ENCODE peak calls at places on chromosomes 4 and X, in six cellular contexts. One of them, this sample, is unnamed.

GRCh38 chrX:118807151-118808017 is 16.2 kb upstream of the ZCCHC12 start:
- DNase-seq in thoracic aorta: no peak
- DNase-seq in stomach: peak; percentile 35
- DNase-seq in fibroblast of mammary gland: peak; percentile 58
- DNase-seq in esophagus muscularis mucosa: no peak
- DNase-seq in left lung: no peak
- DNase-seq in this sample: peak; percentile 55

GRCh38 chrX:3451566-3451965 is 105.1 kb upstream of the MXRA5 start:
- DNase-seq in thoracic aorta: no peak
- DNase-seq in stomach: no peak
- DNase-seq in esophagus muscularis mucosa: no peak
- DNase-seq in left lung: no peak
- DNase-seq in fibroblast of mammary gland: peak; percentile 79
- DNase-seq in this sample: peak; percentile 52

GRCh38 chrX:34350552-34350951 is 218.4 kb upstream of the FAM47A start:
- DNase-seq in thoracic aorta: no peak
- DNase-seq in esophagus muscularis mucosa: no peak
- DNase-seq in left lung: no peak
- DNase-seq in stomach: no peak
- DNase-seq in fibroblast of mammary gland: no peak
- DNase-seq in this sample: no peak

GRCh38 chrX:125436855-125437254 is 117.2 kb downstream of the TEX13C start:
- DNase-seq in stomach: no peak
- DNase-seq in esophagus muscularis mucosa: no peak
- DNase-seq in fibroblast of mammary gland: no peak
- DNase-seq in left lung: no peak
- DNase-seq in thoracic aorta: no peak
- DNase-seq in this sample: no peak

GRCh38 chr4:114028071-114028470 is 48.6 kb upstream of the ARSJ start:
- DNase-seq in thoracic aorta: no peak
- DNase-seq in fibroblast of mammary gland: peak; percentile 47
- DNase-seq in left lung: no peak
- DNase-seq in esophagus muscularis mucosa: no peak
- DNase-seq in stomach: no peak
- DNase-seq in this sample: no peak

GRCh38 chr4:186765673-186766546 is 42.3 kb upstream of the FAT1 start:
- DNase-seq in stomach: no peak
- DNase-seq in fibroblast of mammary gland: no peak
- DNase-seq in thoracic aorta: no peak
- DNase-seq in esophagus muscularis mucosa: no peak
- DNase-seq in left lung: no peak
- DNase-seq in this sample: no peak

GRCh38 chr4:113616443-113616842 is 145.1 kb downstream of the CAMK2D start:
- DNase-seq in stomach: no peak
- DNase-seq in left lung: no peak
- DNase-seq in thoracic aorta: no peak
- DNase-seq in fibroblast of mammary gland: no peak
- DNase-seq in esophagus muscularis mucosa: no peak
- DNase-seq in this sample: no peak

GRCh38 chr4:3675251-3676115 is 90.7 kb upstream of the ADRA2C start:
- DNase-seq in fibroblast of mammary gland: no peak
- DNase-seq in stomach: no peak
- DNase-seq in esophagus muscularis mucosa: no peak
- DNase-seq in left lung: peak; percentile 19
- DNase-seq in thoracic aorta: no peak
- DNase-seq in this sample: no peak

GRCh38 chrX:151359931-151360871 is 36.8 kb upstream of the VMA21 start:
- DNase-seq in stomach: peak; percentile 29
- DNase-seq in left lung: no peak
- DNase-seq in thoracic aorta: no peak
- DNase-seq in fibroblast of mammary gland: no peak
- DNase-seq in esophagus muscularis mucosa: no peak
- DNase-seq in this sample: peak; percentile 0

GRCh38 chr4:635851-636627 is 10.7 kb downstream of the PDE6B start:
- DNase-seq in fibroblast of mammary gland: no peak
- DNase-seq in esophagus muscularis mucosa: no peak
- DNase-seq in left lung: no peak
- DNase-seq in thoracic aorta: no peak
- DNase-seq in stomach: no peak
- DNase-seq in this sample: no peak

GRCh38 chr4:6268650-6269399 is 825 bp upstream of the WFS1 start:
- DNase-seq in left lung: no peak
- DNase-seq in thoracic aorta: no peak
- DNase-seq in fibroblast of mammary gland: no peak
- DNase-seq in stomach: no peak
- DNase-seq in esophagus muscularis mucosa: no peak
- DNase-seq in this sample: no peak

GRCh38 chr4:142402925-142403324 is 443.2 kb downstream of the INPP4B start:
- DNase-seq in esophagus muscularis mucosa: no peak
- DNase-seq in stomach: no peak
- DNase-seq in fibroblast of mammary gland: peak; percentile 55
- DNase-seq in left lung: no peak
- DNase-seq in thoracic aorta: no peak
- DNase-seq in this sample: peak; percentile 65

GRCh38 chr4:106032851-106033286 is 137.6 kb downstream of the NPNT start:
- DNase-seq in thoracic aorta: peak; percentile 6
- DNase-seq in fibroblast of mammary gland: peak; percentile 63
- DNase-seq in stomach: no peak
- DNase-seq in esophagus muscularis mucosa: no peak
- DNase-seq in left lung: no peak
- DNase-seq in this sample: peak; percentile 92

GRCh38 chr4:170088686-170089085 is 1.1 kb downstream of the AADAT start:
- DNase-seq in esophagus muscularis mucosa: no peak
- DNase-seq in stomach: no peak
- DNase-seq in fibroblast of mammary gland: no peak
- DNase-seq in thoracic aorta: no peak
- DNase-seq in left lung: no peak
- DNase-seq in this sample: no peak

DNA sequence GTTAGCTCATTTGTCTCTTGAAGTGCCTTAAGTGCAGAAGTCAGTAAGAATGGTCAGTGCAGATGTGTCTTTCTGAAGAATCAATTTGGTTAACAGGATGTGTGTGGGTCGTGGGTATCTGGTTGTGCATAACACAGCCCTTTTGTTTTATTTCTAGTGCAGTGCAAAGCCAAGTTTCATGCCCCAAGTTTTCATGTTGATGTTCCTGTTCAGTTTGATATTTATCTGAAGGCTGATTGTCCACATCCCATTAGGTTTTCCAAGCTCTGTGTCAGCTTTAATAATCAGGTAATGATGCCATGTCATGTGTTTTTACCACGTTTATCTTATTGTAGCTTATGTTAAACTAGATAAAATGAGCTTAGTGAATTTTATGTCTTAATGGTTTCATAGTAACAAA is 27.4 kb downstream of the TRAPPC11 start:
- DNase-seq in left lung: no peak
- DNase-seq in thoracic aorta: no peak
- DNase-seq in fibroblast of mammary gland: no peak
- DNase-seq in stomach: no peak
- DNase-seq in esophagus muscularis mucosa: no peak
- DNase-seq in this sample: no peak
- H3K4me3 ChIP-seq in left lung: no peak overlapping the region
- H3K4me3 ChIP-seq in thoracic aorta: no peak overlapping the region
- H3K4me3 ChIP-seq in fibroblast of mammary gland: no peak overlapping the region
- H3K4me3 ChIP-seq in stomach: no peak overlapping the region
- H3K4me3 ChIP-seq in esophagus muscularis mucosa: no peak overlapping the region
- H3K4me3 ChIP-seq in this sample: no peak overlapping the region

DNA sequence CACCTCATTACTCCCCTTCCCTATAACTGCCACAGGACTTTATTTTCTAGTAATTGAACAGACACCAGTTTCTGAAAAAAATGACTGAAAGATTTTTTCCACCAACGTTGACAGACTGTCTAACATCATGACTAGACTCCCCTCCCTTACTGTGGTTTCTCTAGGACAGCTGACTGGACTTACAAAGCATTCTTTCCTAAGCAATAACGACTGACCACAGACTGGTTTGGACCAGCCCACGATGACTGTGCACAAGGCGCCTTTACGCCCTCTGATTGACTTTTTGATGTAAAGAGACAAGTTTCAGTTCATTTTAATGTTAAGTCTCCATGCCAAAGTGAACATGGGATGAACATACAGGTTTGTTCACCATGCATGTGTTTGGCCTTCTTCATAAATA is 50.4 kb upstream of the UGT2B4 start:
- DNase-seq in stomach: no peak
- DNase-seq in thoracic aorta: no peak
- DNase-seq in fibroblast of mammary gland: peak; percentile 0
- DNase-seq in left lung: no peak
- DNase-seq in esophagus muscularis mucosa: no peak
- DNase-seq in this sample: no peak
- TF ChIP-seq CTCF in stomach: no peak
- TF ChIP-seq CTCF in thoracic aorta: no peak
- TF ChIP-seq CTCF in fibroblast of mammary gland: no peak
- TF ChIP-seq CTCF in left lung: no peak
- TF ChIP-seq CTCF in esophagus muscularis mucosa: no peak
- TF ChIP-seq CTCF in this sample: no peak

GRCh38 chr4:2289955-2290333 is 28.0 kb upstream of the MXD4 start:
- DNase-seq in thoracic aorta: no peak
- DNase-seq in left lung: no peak
- DNase-seq in esophagus muscularis mucosa: no peak
- DNase-seq in fibroblast of mammary gland: no peak
- DNase-seq in stomach: no peak
- DNase-seq in this sample: no peak
- H3K4me3 ChIP-seq in thoracic aorta: no peak overlapping the region
- H3K4me3 ChIP-seq in left lung: no peak overlapping the region
- H3K4me3 ChIP-seq in esophagus muscularis mucosa: no peak overlapping the region
- H3K4me3 ChIP-seq in fibroblast of mammary gland: no peak overlapping the region
- H3K4me3 ChIP-seq in stomach: no peak overlapping the region
- H3K4me3 ChIP-seq in this sample: no peak overlapping the region

DNA sequence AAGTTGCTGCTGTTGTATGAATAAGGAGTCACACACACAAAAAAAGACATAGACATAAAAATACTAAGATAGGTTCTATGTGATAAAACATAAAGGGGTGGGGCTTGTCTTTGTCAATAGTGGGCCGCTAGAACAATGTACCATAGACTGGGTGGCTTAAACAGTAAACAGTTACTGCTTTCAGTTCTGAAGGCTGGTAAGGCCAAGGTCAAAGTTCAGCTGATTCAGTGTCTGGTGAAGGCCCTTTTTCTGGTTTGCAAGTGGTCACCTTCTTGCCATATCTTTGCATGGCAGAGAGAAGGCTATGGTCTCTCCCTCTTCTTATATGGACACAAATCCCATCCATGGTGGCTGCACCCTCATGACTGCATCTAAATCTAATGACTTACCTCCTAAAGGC is 1980.7 kb downstream of the PCDH7 start:
- DNase-seq in left lung: no peak
- DNase-seq in fibroblast of mammary gland: no peak
- DNase-seq in thoracic aorta: no peak
- DNase-seq in stomach: no peak
- DNase-seq in esophagus muscularis mucosa: no peak
- DNase-seq in this sample: no peak
- TF ChIP-seq CTCF in left lung: no peak
- TF ChIP-seq CTCF in fibroblast of mammary gland: no peak
- TF ChIP-seq CTCF in thoracic aorta: no peak
- TF ChIP-seq CTCF in stomach: no peak
- TF ChIP-seq CTCF in esophagus muscularis mucosa: no peak
- TF ChIP-seq CTCF in this sample: no peak

DNA sequence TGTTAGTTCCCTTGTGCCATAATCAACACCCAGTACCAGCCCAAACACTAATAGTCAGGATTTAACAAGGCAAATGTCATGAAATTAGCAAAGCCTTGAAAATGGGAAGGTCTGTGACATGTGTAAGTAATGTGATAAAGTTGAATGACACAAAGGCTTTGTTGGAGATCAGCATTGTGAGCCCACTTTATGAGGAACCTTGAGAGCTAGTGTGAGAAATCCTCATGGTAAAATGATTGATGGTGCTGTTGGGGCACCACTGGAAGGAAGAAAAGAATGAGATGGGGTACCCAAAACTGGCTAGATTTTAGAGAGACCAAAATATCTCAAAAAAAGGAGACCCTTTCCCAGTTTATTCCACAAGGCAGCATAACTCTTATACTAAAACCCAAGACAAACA is 3.3 kb upstream of the LIN54 start:
- DNase-seq in esophagus muscularis mucosa: no peak
- DNase-seq in thoracic aorta: no peak
- DNase-seq in left lung: no peak
- DNase-seq in stomach: no peak
- DNase-seq in fibroblast of mammary gland: no peak
- DNase-seq in this sample: no peak
- H3K4me3 ChIP-seq in esophagus muscularis mucosa: peak overlapping the region; percentile 92
- H3K4me3 ChIP-seq in thoracic aorta: peak overlapping the region; percentile 97
- H3K4me3 ChIP-seq in left lung: peak overlapping the region; percentile 88
- H3K4me3 ChIP-seq in stomach: peak overlapping the region; percentile 69
- H3K4me3 ChIP-seq in fibroblast of mammary gland: no peak overlapping the region
- H3K4me3 ChIP-seq in this sample: no peak overlapping the region

DNA sequence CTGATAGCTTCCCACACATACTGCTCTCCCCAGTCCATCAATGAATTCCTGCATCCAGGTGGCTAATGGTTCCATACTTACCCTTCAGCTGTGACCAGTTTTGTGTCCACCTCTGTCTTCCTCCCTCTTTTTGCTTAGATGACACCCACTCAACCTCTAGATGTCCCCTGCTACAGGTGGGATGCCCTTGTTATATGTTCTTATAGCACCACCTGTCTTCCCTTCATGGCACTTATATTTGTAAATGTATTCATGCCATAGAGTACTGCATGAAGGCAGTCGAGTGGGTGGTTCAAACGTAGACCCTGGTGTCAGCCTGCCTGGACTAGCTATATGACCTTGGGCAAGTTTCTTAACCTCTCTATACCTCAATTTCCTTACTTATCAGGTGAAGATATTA is 6.5 kb upstream of the USP46 start:
- DNase-seq in thoracic aorta: no peak
- DNase-seq in left lung: no peak
- DNase-seq in fibroblast of mammary gland: no peak
- DNase-seq in esophagus muscularis mucosa: no peak
- DNase-seq in stomach: no peak
- DNase-seq in this sample: no peak
- TF ChIP-seq CTCF in thoracic aorta: no peak
- TF ChIP-seq CTCF in left lung: no peak
- TF ChIP-seq CTCF in fibroblast of mammary gland: peak; percentile 14
- TF ChIP-seq CTCF in esophagus muscularis mucosa: peak; percentile 10
- TF ChIP-seq CTCF in stomach: no peak
- TF ChIP-seq CTCF in this sample: peak; percentile 8

DNA sequence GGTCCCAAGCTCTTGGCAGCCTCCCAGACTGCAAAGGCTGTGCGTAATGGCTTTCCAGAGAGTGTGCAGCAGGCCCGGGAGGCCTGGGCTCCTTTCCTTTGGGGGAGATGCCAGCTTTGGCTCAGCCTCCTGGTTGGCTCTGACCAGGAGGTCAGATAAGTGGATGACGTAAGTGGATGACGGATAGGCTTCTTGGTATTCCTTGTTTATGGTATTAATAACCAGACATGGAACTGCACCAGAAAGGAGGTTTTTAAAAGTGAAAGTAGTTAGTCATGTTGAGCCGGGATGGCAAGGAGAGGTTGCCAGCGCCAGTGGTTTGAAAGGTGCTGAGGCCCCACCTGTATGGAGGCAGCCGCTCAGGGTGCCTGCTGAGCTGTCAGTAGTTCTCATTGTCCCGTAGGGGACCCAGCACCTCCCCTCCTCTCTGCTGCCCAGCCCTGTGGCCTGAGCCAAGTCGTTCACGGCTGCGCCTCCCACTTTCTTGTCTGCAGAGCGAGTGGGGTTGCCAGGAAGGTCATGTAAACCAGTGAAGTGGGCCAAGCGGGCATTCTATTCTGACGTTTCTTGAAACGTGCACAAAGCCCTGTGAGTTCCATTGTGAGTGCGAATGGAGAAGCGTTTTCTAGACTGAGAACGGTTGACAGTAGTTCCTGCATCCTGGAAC is 28.7 kb upstream of the STOX2 start:
- DNase-seq in left lung: peak; percentile 84
- DNase-seq in stomach: peak; percentile 87
- DNase-seq in fibroblast of mammary gland: peak; percentile 87
- DNase-seq in esophagus muscularis mucosa: peak; percentile 84
- DNase-seq in thoracic aorta: peak; percentile 73
- DNase-seq in this sample: peak; percentile 37
- H3K4me3 ChIP-seq in left lung: peak overlapping the region; percentile 23
- H3K4me3 ChIP-seq in stomach: peak overlapping the region; percentile 38
- H3K4me3 ChIP-seq in fibroblast of mammary gland: peak overlapping the region; percentile 39
- H3K4me3 ChIP-seq in esophagus muscularis mucosa: peak overlapping the region; percentile 47
- H3K4me3 ChIP-seq in thoracic aorta: peak overlapping the region; percentile 66
- H3K4me3 ChIP-seq in this sample: peak overlapping the region; percentile 54